ENCODE peak calls at places on chromosome 21, in nine cellular contexts. S, T, R, G, M, B, J, P and Y are unnamed samples.

GRCh38 chr21:42102516-42102915 is 31.4 kb downstream of the UMODL1 start:
- DNase-seq in B (no peak), T (no peak), P (no peak), G (no peak), R (no peak), M (no peak), J (no peak), S (no peak), Y (no peak)

GRCh38 chr21:39387461-39388037 is 38.7 kb upstream of the HMGN1 start:
- DNase-seq in M (peak), T (peak), B (peak), R (peak), P (peak), G (peak), J (peak), S (peak), Y (peak)

GRCh38 chr21:17784604-17785402 is 34.4 kb downstream of the C21orf91 start:
- DNase-seq in J (no peak), M (no peak), R (peak), G (no peak), P (no peak), T (no peak), B (no peak), S (no peak), Y (no peak)

GRCh38 chr21:28767523-28767922 is 225.2 kb downstream of the LTN1 start:
- DNase-seq in G (no peak), R (no peak), P (no peak), B (no peak), T (no peak), S (no peak), M (no peak), J (no peak), Y (no peak)

GRCh38 chr21:45421846-45422775 is 17.1 kb downstream of the COL18A1 start:
- DNase-seq in B (no peak), R (no peak), J (no peak), S (no peak), T (no peak), M (no peak), P (no peak), G (no peak), Y (peak)

GRCh38 chr21:44761747-44762208 is 39.8 kb downstream of the UBE2G2 start:
- DNase-seq in B (no peak), P (no peak), R (no peak), T (no peak), G (no peak), S (no peak), J (no peak), M (no peak), Y (no peak)

GRCh38 chr21:36004441-36004840 is 55.9 kb downstream of the SETD4 start:
- DNase-seq in T (no peak), S (no peak), G (no peak), R (no peak), M (peak), J (no peak), B (no peak), P (no peak), Y (no peak)

GRCh38 chr21:44262338-44263048 is 796 bp upstream of the DNMT3L start:
- DNase-seq in P (no peak), S (no peak), B (no peak), G (no peak), T (no peak), J (no peak), R (no peak), M (no peak), Y (no peak)

GRCh38 chr21:38263493-38263892 is 6.7 kb downstream of the KCNJ15 start:
- DNase-seq in T (no peak), S (no peak), R (no peak), M (peak), P (no peak), J (no peak), B (peak), G (no peak), Y (no peak)

GRCh38 chr21:46256501-46256994 is 28.0 kb upstream of the LSS start:
- DNase-seq in B (no peak), M (no peak), P (no peak), S (no peak), G (no peak), R (no peak), J (no peak), T (no peak), Y (no peak)

GRCh38 chr21:34073749-34074282 is 438 bp downstream of the MRPS6 start:
- DNase-seq in T (peak), B (no peak), M (no peak), G (no peak), S (peak), J (no peak), R (peak), P (no peak), Y (peak)

GRCh38 chr21:44639331-44639655 is 2.1 kb downstream of the KRTAP10-10 start:
- DNase-seq in J (no peak), B (no peak), P (no peak), M (no peak), S (no peak), R (peak), T (no peak), G (no peak), Y (no peak)

GRCh38 chr21:18772876-18773275 is 369.3 kb upstream of the TMPRSS15 start:
- DNase-seq in J (no peak), R (no peak), T (no peak), G (no peak), B (no peak), M (no peak), S (no peak), P (no peak), Y (no peak)

GRCh38 chr21:31446206-31446900 is 102.3 kb upstream of the TIAM1 start:
- DNase-seq in B (no peak), J (no peak), P (no peak), M (no peak), S (no peak), T (no peak), R (peak), G (no peak), Y (no peak)

GRCh38 chr21:40349591-40349990 is 482.4 kb downstream of the PCP4 start:
- DNase-seq in T (no peak), P (no peak), B (no peak), R (no peak), M (no peak), S (no peak), J (no peak), G (no peak), Y (no peak)

GRCh38 chr21:36478941-36479340 is 981 bp downstream of the CLDN14 start:
- DNase-seq in G (no peak), M (no peak), B (no peak), T (peak), R (no peak), S (peak), J (no peak), P (peak), Y (no peak)

GRCh38 chr21:26806734-26807372 is 38.4 kb downstream of the ADAMTS1 start:
- DNase-seq in P (peak), B (peak), J (no peak), S (peak), T (peak), G (no peak), M (peak), R (no peak), Y (no peak)

GRCh38 chr21:31136891-31137290 is 98.6 kb upstream of the KRTAP19-8 start:
- DNase-seq in S (no peak), J (no peak), T (no peak), R (no peak), M (peak), P (no peak), B (no peak), G (no peak), Y (no peak)

GRCh38 chr21:41317458-41317857 is 857 bp downstream of the FAM3B start:
- DNase-seq in S (no peak), B (no peak), P (no peak), G (no peak), J (no peak), T (no peak), R (no peak), M (no peak), Y (peak)

GRCh38 chr21:35400233-35400939 is 351.3 kb upstream of the RUNX1 start:
- DNase-seq in G (peak), J (peak), M (peak), B (peak), S (peak), T (peak), R (peak), P (peak), Y (peak)

GRCh38 chr21:43210454-43211084 is 41.8 kb downstream of the CRYAA start:
- DNase-seq in M (no peak), S (no peak), R (no peak), G (no peak), T (no peak), B (no peak), J (no peak), P (no peak), Y (no peak)

GRCh38 chr21:43211085-43212071 is 42.6 kb downstream of the CRYAA start:
- DNase-seq in R (no peak), P (no peak), T (no peak), S (peak), B (no peak), J (peak), M (no peak), G (no peak), Y (peak)

GRCh38 chr21:31630062-31630711 is 29.3 kb upstream of the SOD1 start:
- DNase-seq in P (peak), B (peak), M (peak), G (peak), R (no peak), S (peak), T (peak), J (peak), Y (peak)

GRCh38 chr21:44351535-44352252 is 1.7 kb upstream of the TRPM2 start:
- DNase-seq in R (no peak), T (no peak), M (no peak), P (no peak), G (no peak), S (no peak), B (no peak), J (no peak), Y (no peak)

GRCh38 chr21:32994305-32994704 is 31.4 kb upstream of the OLIG2 start:
- DNase-seq in P (peak), T (peak), M (peak), B (no peak), J (no peak), S (peak), G (no peak), R (no peak), Y (no peak)

GRCh38 chr21:45831991-45832740 is 149.4 kb upstream of the COL6A1 start:
- DNase-seq in P (no peak), R (no peak), J (no peak), M (peak), T (peak), S (no peak), B (peak), G (no peak), Y (no peak)

GRCh38 chr21:33403128-33403785 is at the start of gene IFNGR2:
- DNase-seq in B (peak), P (no peak), S (peak), M (no peak), G (peak), T (peak), J (no peak), R (peak), Y (peak)